ENCODE peak calls at places on chromosomes 7 and 10, in five cellular contexts. B is progenitor cell of endocrine pancreas, S is BJ, U is upper lobe of right lung, E is RWPE1. L is an unnamed sample.

GRCh38 chr7:150828384-150828783 is 23.9 kb upstream of the AOC1 start:
- DNase-seq in B (no peak), S (no peak), U (no peak), E (no peak), L (peak)

GRCh38 chr10:30074101-30074500 is 14.7 kb upstream of the JCAD start:
- DNase-seq in B (no peak), S (no peak), U (no peak), E (no peak), L (no peak)

GRCh38 chr7:77687100-77687746 is 9.0 kb upstream of the RSBN1L start:
- DNase-seq in B (no peak), S (no peak), U (no peak), E (no peak), L (no peak)

GRCh38 chr10:91519899-91520514 is 109.9 kb downstream of the HECTD2 start:
- DNase-seq in B (no peak), S (no peak), U (no peak), E (no peak), L (no peak)

GRCh38 chr10:133161486-133162051 is 1.6 kb downstream of the KNDC1 start:
- DNase-seq in B (peak), S (no peak), U (peak), E (no peak), L (peak)

GRCh38 chr10:6037975-6038624 is 24.1 kb downstream of the IL2RA start:
- DNase-seq in B (no peak), S (no peak), U (no peak), E (no peak), L (no peak)

GRCh38 chr7:7330997-7331396 is 148.7 kb downstream of the C1GALT1 start:
- DNase-seq in B (no peak), S (no peak), U (no peak), E (no peak), L (peak)

GRCh38 chr7:140455743-140456142 is 23.6 kb downstream of the MKRN1 start:
- DNase-seq in B (no peak), S (no peak), U (no peak), E (no peak), L (no peak)

GRCh38 chr7:7475601-7476000 is 60.1 kb downstream of the COL28A1 start:
- DNase-seq in B (no peak), S (no peak), U (no peak), E (no peak), L (no peak)

GRCh38 chr10:92972066-92972870 is 88.3 kb upstream of the CYP26C1 start:
- DNase-seq in B (no peak), S (peak), U (no peak), E (peak), L (no peak)

GRCh38 chr10:27312854-27313253 is 72.3 kb upstream of the ACBD5 start:
- DNase-seq in B (no peak), S (no peak), U (no peak), E (no peak), L (no peak)

GRCh38 chr10:5234106-5234877 is 37.7 kb downstream of the AKR1C4 start:
- DNase-seq in B (no peak), S (no peak), U (no peak), E (peak), L (no peak)

GRCh38 chr7:84002348-84002747 is 192.2 kb downstream of the SEMA3A start:
- DNase-seq in B (no peak), S (no peak), U (no peak), E (peak), L (no peak)

GRCh38 chr10:77532068-77532467 is 105.5 kb downstream of the KCNMA1 start:
- DNase-seq in B (no peak), S (peak), U (no peak), E (peak), L (no peak)

GRCh38 chr7:27897001-27897400 is 157.0 kb downstream of the TAX1BP1 start:
- DNase-seq in B (no peak), S (no peak), U (no peak), E (no peak), L (no peak)

GRCh38 chr10:52357986-52358385 is 43.9 kb downstream of the DKK1 start:
- DNase-seq in B (no peak), S (no peak), U (no peak), E (no peak), L (no peak)

GRCh38 chr7:44624306-44624705 is 17.9 kb downstream of the OGDH start:
- DNase-seq in B (no peak), S (no peak), U (no peak), E (no peak), L (no peak)

GRCh38 chr7:100837099-100837836 is 9.9 kb upstream of the EPHB4 start:
- DNase-seq in B (peak), S (peak), U (peak), E (peak), L (peak)

GRCh38 chr10:54002077-54002476 is 799.0 kb downstream of the PCDH15 start:
- DNase-seq in B (no peak), S (no peak), U (no peak), E (no peak), L (no peak)

GRCh38 chr7:129332354-129333056 is 101.7 kb upstream of the STRIP2 start:
- DNase-seq in B (no peak), S (peak), U (no peak), E (peak), L (no peak)

GRCh38 chr10:124035928-124036558 is 57.4 kb downstream of the CHST15 start:
- DNase-seq in B (peak), S (no peak), U (peak), E (no peak), L (no peak)

GRCh38 chr10:21364196-21365114 is 161.0 kb downstream of the SKIDA1 start:
- DNase-seq in B (no peak), S (peak), U (no peak), E (peak), L (no peak)

GRCh38 chr10:112967200-112967599 is 17.2 kb downstream of the TCF7L2 start:
- DNase-seq in B (no peak), S (peak), U (no peak), E (peak), L (no peak)

GRCh38 chr7:121107923-121108498 is 119.5 kb downstream of the CPED1 start:
- DNase-seq in B (no peak), S (peak), U (no peak), E (peak), L (no peak)

GRCh38 chr10:52786098-52786497 is 13.5 kb upstream of the MBL2 start:
- DNase-seq in B (no peak), S (no peak), U (peak), E (no peak), L (no peak)

GRCh38 chr7:80139179-80139578 is 4.5 kb downstream of the GNAI1 start:
- DNase-seq in B (no peak), S (no peak), U (no peak), E (no peak), L (no peak)

GRCh38 chr10:19719320-19719719 is 96.9 kb upstream of the PLXDC2 start:
- DNase-seq in B (no peak), S (peak), U (no peak), E (no peak), L (no peak)

GRCh38 chr10:109838592-109839244 is 84.6 kb downstream of the XPNPEP1 start:
- DNase-seq in B (no peak), S (no peak), U (no peak), E (no peak), L (no peak)
- TF ChIP-seq CTCF in B (no peak), S (no peak), U (no peak), E (no peak), L (peak)

GRCh38 chr10:49649294-49649693 is 30.2 kb upstream of the C10orf53 start:
- DNase-seq in B (no peak), S (no peak), U (no peak), E (no peak), L (no peak)
- TF ChIP-seq CTCF in B (no peak), S (no peak), U (no peak), E (no peak), L (peak)

GRCh38 chr7:149284850-149285580 is 23.0 kb downstream of the ZNF783 start:
- DNase-seq in B (peak), S (peak), U (peak), E (peak), L (peak)
- TF ChIP-seq CTCF in B (peak), S (no peak), U (no peak), E (no peak), L (peak)

GRCh38 chr10:56823849-56824248 is 462.8 kb upstream of the ZWINT start:
- DNase-seq in B (no peak), S (no peak), U (no peak), E (peak), L (peak)
- TF ChIP-seq CTCF in B (peak), S (no peak), U (peak), E (peak), L (peak)

GRCh38 chr7:143492043-143492471 is 14.4 kb downstream of the TAS2R41 start:
- DNase-seq in B (no peak), S (peak), U (no peak), E (peak), L (no peak)

GRCh38 chr7:143493755-143494154 is 16.1 kb downstream of the TAS2R41 start:
- DNase-seq in B (no peak), S (no peak), U (no peak), E (no peak), L (no peak)

GRCh38 chr7:143492799-143493568 is 15.3 kb downstream of the TAS2R41 start:
- DNase-seq in B (no peak), S (no peak), U (no peak), E (peak), L (no peak)

GRCh38 chr7:143495806-143496672 is 18.4 kb downstream of the TAS2R41 start:
- DNase-seq in B (no peak), S (no peak), U (no peak), E (no peak), L (no peak)

GRCh38 chr7:143494622-143495021 is 16.9 kb downstream of the TAS2R41 start:
- DNase-seq in B (no peak), S (no peak), U (no peak), E (no peak), L (no peak)
- TF ChIP-seq CTCF in B (no peak), S (peak), U (no peak), E (no peak), L (no peak)

DNA sequence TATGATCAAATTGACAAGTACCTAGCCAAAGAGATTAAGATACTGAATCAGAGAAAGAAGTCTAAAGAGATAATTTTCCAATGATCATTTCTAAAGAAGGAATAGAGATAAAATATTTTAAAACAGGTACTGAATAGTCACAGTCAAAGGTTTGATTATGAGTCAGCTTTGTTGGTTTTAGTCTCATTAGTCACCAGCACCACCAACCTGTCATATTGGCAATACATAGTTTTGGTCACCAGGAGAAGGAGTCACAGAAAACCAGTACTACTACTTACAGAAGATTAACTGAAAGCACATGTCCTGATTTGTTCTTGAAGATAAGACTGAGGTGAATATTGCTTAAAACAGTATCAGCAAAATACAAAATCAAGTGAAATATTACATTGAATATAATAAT is 34.6 kb downstream of the ZEB1 start:
- DNase-seq in B (no peak), S (peak), U (no peak), E (peak), L (no peak)
- TF ChIP-seq CTCF in B (no peak), S (peak), U (no peak), E (no peak), L (no peak)

GRCh38 chr7:158695056-158695455 is 9.5 kb downstream of the NCAPG2 start:
- DNase-seq in B (no peak), S (no peak), U (no peak), E (no peak), L (no peak)
- TF ChIP-seq CTCF in B (no peak), S (no peak), U (no peak), E (no peak), L (no peak)

DNA sequence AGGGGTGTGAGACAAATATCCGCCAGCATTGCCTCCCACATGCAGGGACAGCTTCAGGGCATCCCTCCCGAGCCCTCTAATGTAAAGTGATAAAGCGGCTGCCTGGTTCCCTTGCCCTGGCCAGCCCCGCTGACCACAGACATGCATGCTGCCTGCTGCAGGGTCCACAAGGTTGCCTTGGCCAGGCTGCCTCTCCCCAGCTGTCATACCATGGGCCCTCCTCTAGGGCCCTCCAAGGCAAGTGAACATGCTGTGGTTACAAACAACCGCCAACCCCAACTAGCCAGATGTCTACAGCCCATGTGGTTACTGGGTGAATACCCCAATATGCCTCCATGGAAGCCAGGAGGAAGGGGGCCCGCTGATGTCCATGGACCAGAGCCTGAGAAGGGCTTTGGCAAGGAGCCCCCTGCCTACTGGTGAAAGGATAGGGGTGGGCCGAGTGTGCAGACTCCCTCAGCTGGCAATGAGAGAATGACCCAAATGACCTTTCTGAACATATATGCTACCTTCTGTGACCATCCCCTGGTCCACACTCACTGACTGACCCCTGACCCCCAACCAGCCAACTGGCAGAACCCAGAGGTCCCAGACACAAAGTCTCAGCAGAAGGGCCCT is 37.4 kb downstream of the GRID1 start:
- DNase-seq in B (no peak), S (no peak), U (peak), E (no peak), L (no peak)
- TF ChIP-seq CTCF in B (no peak), S (no peak), U (no peak), E (no peak), L (no peak)